ENCODE peak calls at places on chromosomes 12 and 14, in four cellular contexts. X, M, W and C are unnamed samples.

GRCh38 chr12:94049718-94050117 is 98.7 kb upstream of the PLXNC1 start:
- DNase-seq in X (no peak), M (no peak), W (no peak), C (no peak)

GRCh38 chr14:75877292-75877691 is 104.5 kb downstream of the TGFB3 start:
- DNase-seq in X (no peak), M (no peak), W (peak), C (no peak)

GRCh38 chr14:100780646-100781355 is 45.1 kb upstream of the MEG3 start:
- DNase-seq in X (no peak), M (no peak), W (no peak), C (no peak)

GRCh38 chr14:100083706-100084105 is 18.5 kb downstream of the EVL start:
- DNase-seq in X (no peak), M (no peak), W (peak), C (no peak)

GRCh38 chr14:38880643-38881567 is 222.1 kb downstream of the SEC23A start:
- DNase-seq in X (no peak), M (no peak), W (no peak), C (peak)

GRCh38 chr12:10067942-10068341 is 30.8 kb downstream of the CLEC1A start:
- DNase-seq in X (no peak), M (no peak), W (no peak), C (peak)

GRCh38 chr12:18135509-18135908 is 45.5 kb upstream of the RERGL start:
- DNase-seq in X (no peak), M (no peak), W (no peak), C (no peak)

GRCh38 chr14:104158827-104159798 is 20.7 kb downstream of the KIF26A start:
- DNase-seq in X (no peak), M (no peak), W (no peak), C (no peak)

GRCh38 chr14:63952933-63953437 is 100.2 kb downstream of the SYNE2 start:
- DNase-seq in X (no peak), M (no peak), W (peak), C (peak)

GRCh38 chr12:93650626-93651025 is 26.5 kb upstream of the CRADD start:
- DNase-seq in X (no peak), M (no peak), W (no peak), C (no peak)

GRCh38 chr12:42946776-42947435 is 357.4 kb upstream of the PRICKLE1 start:
- DNase-seq in X (no peak), M (no peak), W (no peak), C (no peak)

GRCh38 chr12:7439579-7440505 is 4.1 kb downstream of the CD163L1 start:
- DNase-seq in X (peak), M (no peak), W (peak), C (peak)

GRCh38 chr14:90295870-90296516 is 35.7 kb downstream of the NRDE2 start:
- DNase-seq in X (no peak), M (no peak), W (peak), C (no peak)

GRCh38 chr12:26126340-26127284 is 1.8 kb upstream of the BHLHE41 start:
- DNase-seq in X (no peak), M (no peak), W (peak), C (peak)

GRCh38 chr12:3417937-3418336 is 73.1 kb upstream of the PRMT8 start:
- DNase-seq in X (no peak), M (no peak), W (no peak), C (no peak)

GRCh38 chr12:122125452-122126341 is 47.1 kb downstream of the MLXIP start:
- DNase-seq in X (no peak), M (no peak), W (no peak), C (no peak)